ENCODE peak calls at places on chromosomes 2 and 18, in seven cellular contexts. N, W, E, F, Q, Z and R are unnamed samples.

GRCh38 chr2:126739093-126739492 is 83.1 kb downstream of the GYPC start:
- DNase-seq in N (peak), W (no peak), E (no peak), F (no peak), Q (no peak), Z (no peak), R (no peak)

GRCh38 chr2:128309341-128310093 is 9.2 kb downstream of the HS6ST1 start:
- DNase-seq in N (no peak), W (peak), E (peak), F (peak), Q (peak), Z (no peak), R (peak)

GRCh38 chr2:120398051-120398960 is 52.4 kb downstream of the INHBB start:
- DNase-seq in N (no peak), W (no peak), E (no peak), F (no peak), Q (no peak), Z (no peak), R (no peak)

GRCh38 chr2:197890160-197890559 is 85.8 kb downstream of the PLCL1 start:
- DNase-seq in N (no peak), W (no peak), E (no peak), F (no peak), Q (peak), Z (no peak), R (no peak)

GRCh38 chr2:43220229-43220981 is 6.0 kb downstream of the ZFP36L2 start:
- DNase-seq in N (no peak), W (no peak), E (no peak), F (no peak), Q (no peak), Z (no peak), R (no peak)

GRCh38 chr2:73418343-73418742 is 32.7 kb downstream of the ALMS1 start:
- DNase-seq in N (no peak), W (no peak), E (peak), F (peak), Q (peak), Z (no peak), R (peak)

GRCh38 chr2:3432067-3432466 is 52.6 kb downstream of the TRAPPC12 start:
- DNase-seq in N (no peak), W (no peak), E (no peak), F (no peak), Q (no peak), Z (no peak), R (no peak)

GRCh38 chr2:26658691-26659346 is 17.7 kb upstream of the CIB4 start:
- DNase-seq in N (no peak), W (no peak), E (no peak), F (no peak), Q (no peak), Z (no peak), R (no peak)

GRCh38 chr18:46767217-46767616 is 10.4 kb upstream of the ST8SIA5 start:
- DNase-seq in N (no peak), W (no peak), E (no peak), F (no peak), Q (peak), Z (no peak), R (no peak)

GRCh38 chr18:39799010-39799409 is 2156.0 kb upstream of the PIK3C3 start:
- DNase-seq in N (no peak), W (peak), E (no peak), F (no peak), Q (peak), Z (no peak), R (no peak)

GRCh38 chr2:5111581-5111980 is 580.6 kb upstream of the SOX11 start:
- DNase-seq in N (no peak), W (peak), E (no peak), F (no peak), Q (peak), Z (no peak), R (no peak)